ENCODE peak calls at places on chromosome 13, in seven cellular contexts. M, E, O, P, Y, I and C are unnamed samples.
A peak's percentile ranks its signal among the peaks of the same experiment; 100 is the strongest.

GRCh38 chr13:28434934-28435333 is 60.0 kb downstream of the FLT1 start:
- DNase-seq in E (peak; percentile 53), M (no peak), O (no peak), Y (no peak), I (no peak), P (no peak), C (no peak)

GRCh38 chr13:42548731-42549554 is 25.0 kb upstream of the TNFSF11 start:
- DNase-seq in O (peak; percentile 53), Y (no peak), E (no peak), I (peak; percentile 73), M (peak; percentile 58), P (no peak), C (no peak)

GRCh38 chr13:46656786-46657185 is 103.8 kb downstream of the LRCH1 start:
- DNase-seq in E (no peak), Y (no peak), I (no peak), O (no peak), P (no peak), M (no peak), C (no peak)

GRCh38 chr13:35818577-35819165 is 312.5 kb downstream of the DCLK1 start:
- DNase-seq in Y (no peak), I (no peak), M (no peak), O (peak; percentile 70), E (peak; percentile 74), P (no peak), C (no peak)

GRCh38 chr13:92804346-92804745 is 422.3 kb upstream of the GPC6 start:
- DNase-seq in Y (no peak), M (no peak), O (peak; percentile 23), E (peak; percentile 54), P (no peak), I (no peak), C (no peak)

GRCh38 chr13:29170451-29171082 is 350.4 kb downstream of the MTUS2 start:
- DNase-seq in O (no peak), E (no peak), Y (no peak), I (no peak), P (no peak), M (no peak), C (no peak)

GRCh38 chr13:66922444-66922843 is 307.7 kb downstream of the PCDH9 start:
- DNase-seq in Y (no peak), P (no peak), M (no peak), O (no peak), I (no peak), E (no peak), C (no peak)

GRCh38 chr13:19818223-19818842 is 35.6 kb upstream of the PSPC1 start:
- DNase-seq in P (no peak), I (peak; percentile 48), Y (no peak), O (peak; percentile 47), E (peak; percentile 13), M (peak; percentile 41), C (peak; percentile 42)

GRCh38 chr13:113116871-113117271 is 5.7 kb upstream of the F10 start:
- DNase-seq in E (no peak), Y (no peak), P (no peak), M (peak; percentile 0), I (no peak), O (no peak), C (no peak)

GRCh38 chr13:101416181-101417042 is at the start of gene NALCN:
- DNase-seq in O (peak; percentile 7), M (peak; percentile 31), E (peak; percentile 69), I (no peak), P (no peak), Y (no peak), C (no peak)

GRCh38 chr13:52001120-52001731 is 10.0 kb downstream of the ATP7B start:
- DNase-seq in M (no peak), I (no peak), P (no peak), O (peak; percentile 64), Y (no peak), E (peak; percentile 69), C (no peak)

GRCh38 chr13:44259045-44260042 is 114.3 kb upstream of the SERP2 start:
- DNase-seq in E (peak; percentile 47), O (peak; percentile 66), M (peak; percentile 68), P (peak; percentile 49), I (peak; percentile 81), Y (no peak), C (peak; percentile 38)

GRCh38 chr13:27792393-27793218 is at the start of gene GSX1:
- DNase-seq in I (peak; percentile 53), M (peak; percentile 79), P (no peak), E (peak; percentile 86), Y (peak; percentile 19), O (peak; percentile 85), C (peak; percentile 44)

GRCh38 chr13:73064991-73065390 is 6.2 kb downstream of the KLF5 start:
- DNase-seq in I (no peak), O (no peak), M (no peak), E (no peak), P (no peak), Y (no peak), C (no peak)

GRCh38 chr13:73061478-73062275 is 2.9 kb downstream of the KLF5 start:
- DNase-seq in Y (no peak), I (no peak), E (no peak), M (no peak), O (no peak), P (no peak), C (peak; percentile 60)

GRCh38 chr13:73063166-73063565 is 4.4 kb downstream of the KLF5 start:
- DNase-seq in M (no peak), O (no peak), P (no peak), E (no peak), Y (no peak), I (no peak), C (no peak)

GRCh38 chr13:73060251-73061160 is 1.7 kb downstream of the KLF5 start:
- DNase-seq in E (peak; percentile 90), O (peak; percentile 75), P (no peak), Y (no peak), I (no peak), M (peak; percentile 44), C (peak; percentile 44)

DNA sequence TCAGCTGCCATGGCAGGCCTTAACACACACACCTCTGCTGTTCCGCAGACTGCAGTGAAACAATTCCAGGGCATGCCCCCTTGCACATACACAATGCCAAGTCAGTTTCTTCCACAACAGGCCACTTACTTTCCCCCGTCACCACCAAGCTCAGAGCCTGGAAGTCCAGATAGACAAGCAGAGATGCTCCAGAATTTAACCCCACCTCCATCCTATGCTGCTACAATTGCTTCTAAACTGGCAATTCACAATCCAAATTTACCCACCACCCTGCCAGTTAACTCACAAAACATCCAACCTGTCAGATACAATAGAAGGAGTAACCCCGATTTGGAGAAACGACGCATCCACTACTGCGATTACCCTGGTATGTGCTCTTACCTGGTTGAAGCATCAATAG is 3.6 kb downstream of the KLF5 start:
- DNase-seq in M (no peak), E (no peak), Y (no peak), O (no peak), P (no peak), I (no peak), C (no peak)
- H3K4me3 ChIP-seq in M (no peak overlapping the region), E (no peak overlapping the region), Y (peak overlapping the region; percentile 77), O (no peak overlapping the region), P (no peak overlapping the region), I (peak overlapping the region; percentile 86), C (peak overlapping the region; percentile 77)

DNA sequence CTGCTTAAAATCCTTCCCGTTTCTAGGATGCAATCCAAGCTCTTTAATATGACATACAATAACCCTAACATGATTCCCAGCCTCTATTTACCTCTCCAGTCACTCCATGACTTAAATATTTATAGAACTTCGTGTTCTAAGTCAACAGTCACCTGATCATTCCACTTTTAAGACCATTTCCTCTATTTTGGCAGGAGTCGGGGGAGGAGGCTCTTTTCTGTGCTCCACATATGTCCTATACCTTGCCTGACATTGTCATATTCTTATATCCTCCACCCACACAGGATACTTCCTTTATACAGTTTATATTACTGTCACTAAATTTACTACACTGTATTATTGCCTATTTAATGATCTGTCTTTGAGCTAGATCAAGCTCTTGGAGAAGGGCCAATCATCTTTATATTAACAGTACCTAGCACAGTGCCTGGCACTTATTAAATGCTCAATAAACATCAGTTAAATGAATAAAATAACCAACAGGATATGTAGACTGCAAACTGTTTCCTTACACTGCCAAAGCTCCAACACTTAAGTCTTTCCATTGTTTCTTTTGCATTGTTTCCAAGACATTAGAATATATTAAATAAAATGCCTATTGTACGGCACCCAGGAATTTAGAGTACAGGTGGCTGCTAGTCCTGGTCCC is 2.7 kb downstream of the ARGLU1 start:
- DNase-seq in O (no peak), P (no peak), E (no peak), M (no peak), I (no peak), Y (no peak), C (no peak)
- H3K4me3 ChIP-seq in O (no peak overlapping the region), P (peak overlapping the region; percentile 96), E (peak overlapping the region; percentile 87), M (no peak overlapping the region), I (peak overlapping the region; percentile 5), Y (peak overlapping the region; percentile 100), C (no peak overlapping the region)

GRCh38 chr13:109412232-109412935 is 374.0 kb downstream of the IRS2 start:
- DNase-seq in Y (no peak), E (peak; percentile 31), P (no peak), O (peak; percentile 72), M (peak; percentile 35), I (peak; percentile 62), C (peak; percentile 26)
- H3K4me3 ChIP-seq in Y (no peak overlapping the region), E (no peak overlapping the region), P (peak overlapping the region; percentile 56), O (no peak overlapping the region), M (no peak overlapping the region), I (peak overlapping the region; percentile 7), C (no peak overlapping the region)

DNA sequence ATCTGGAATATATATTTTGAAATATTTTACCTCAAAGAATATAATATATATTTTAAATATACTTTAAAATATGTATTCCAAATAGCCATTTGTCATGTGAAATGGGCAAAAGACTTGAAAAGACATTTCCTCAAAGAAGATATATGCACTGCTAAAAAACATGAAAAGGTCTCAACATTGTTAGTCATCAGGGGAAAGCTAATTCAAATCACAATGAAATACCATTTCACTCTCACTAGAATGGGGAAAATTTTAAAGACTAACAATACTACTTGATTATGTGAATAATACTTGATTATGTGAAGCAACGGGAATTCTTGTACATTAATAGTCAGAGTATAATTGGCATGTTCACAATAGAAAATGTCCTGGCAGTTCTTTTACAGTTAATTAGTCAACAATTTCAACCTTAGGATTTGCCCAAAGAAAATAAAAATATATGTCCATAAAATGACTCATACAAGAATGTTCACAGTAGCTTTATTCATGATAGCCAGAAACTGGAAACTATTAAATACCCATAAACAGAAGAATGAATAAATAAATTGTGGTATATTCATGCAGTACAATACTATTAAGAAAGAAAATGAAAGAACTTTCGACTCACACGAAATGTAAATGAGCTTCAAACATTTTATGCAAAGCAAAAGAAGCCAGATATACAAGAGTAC is 6.8 kb upstream of the KBTBD6 start:
- DNase-seq in E (peak; percentile 48), I (no peak), Y (no peak), O (no peak), P (no peak), M (no peak), C (no peak)
- H3K4me3 ChIP-seq in E (peak overlapping the region; percentile 41), I (no peak overlapping the region), Y (peak overlapping the region; percentile 7), O (no peak overlapping the region), P (no peak overlapping the region), M (no peak overlapping the region), C (no peak overlapping the region)